ENCODE peak calls at places on chromosome 5, in eight cellular contexts. Q is NT2/D1; M is 8988T; J is stimulated activated CD8-positive, alpha-beta memory T cell treated with anti-CD3 and anti-CD28 coated beads, Interleukin-15, amount 100 ng/mL, for 24 hours; T is NCI-H1417 treated with DMSO at 0.1 percent for 48 hours; L is neuronal stem cell; D is activated naive CD8-positive, alpha-beta T cell treated with anti-CD3 and anti-CD28 coated beads, Interleukin-2, amount 50 U/mL, for 24 hours; K is T follicular helper cell. H is an unnamed sample.
A peak's percentile ranks its signal among the peaks of the same experiment; 100 is the strongest.

GRCh38 chr5:139867109-139867508 is 71.5 kb downstream of the PSD2 start:
- DNase-seq in Q (no peak), M (no peak), J (no peak), T (no peak), L (no peak), D (no peak), K (no peak), H (no peak)

GRCh38 chr5:5421149-5421960 is 1.1 kb upstream of the ICE1 start:
- DNase-seq in Q (no peak), M (no peak), J (no peak), T (no peak), L (peak; percentile 12), D (peak; percentile 19), K (no peak), H (no peak)

GRCh38 chr5:170634236-170634990 is 130.6 kb downstream of the KCNIP1 start:
- DNase-seq in Q (no peak), M (no peak), J (no peak), T (no peak), L (no peak), D (no peak), K (no peak), H (no peak)

GRCh38 chr5:6902094-6902493 is 188.9 kb downstream of the TENT4A start:
- DNase-seq in Q (no peak), M (no peak), J (no peak), T (no peak), L (no peak), D (no peak), K (no peak), H (no peak)

GRCh38 chr5:40437452-40437861 is 242.3 kb upstream of the PTGER4 start:
- DNase-seq in Q (no peak), M (no peak), J (no peak), T (no peak), L (no peak), D (peak; percentile 38), K (no peak), H (no peak)

GRCh38 chr5:72034710-72035109 is 72.6 kb upstream of the MAP1B start:
- DNase-seq in Q (no peak), M (no peak), J (no peak), T (no peak), L (no peak), D (no peak), K (no peak), H (no peak)

GRCh38 chr5:130496215-130496614 is 592.0 kb downstream of the CHSY3 start:
- DNase-seq in Q (no peak), M (no peak), J (no peak), T (no peak), L (no peak), D (no peak), K (no peak), H (no peak)

GRCh38 chr5:73296772-73297171 is 123.8 kb downstream of the TMEM174 start:
- DNase-seq in Q (no peak), M (no peak), J (no peak), T (no peak), L (no peak), D (no peak), K (no peak), H (no peak)

GRCh38 chr5:169216864-169217263 is 84.1 kb downstream of the SLIT3 start:
- DNase-seq in Q (no peak), M (no peak), J (no peak), T (no peak), L (no peak), D (no peak), K (no peak), H (no peak)

GRCh38 chr5:170342153-170342552 is 44.6 kb upstream of the LCP2 start:
- DNase-seq in Q (no peak), M (no peak), J (no peak), T (no peak), L (no peak), D (no peak), K (no peak), H (no peak)

GRCh38 chr5:167587768-167588167 is 703.7 kb upstream of the WWC1 start:
- DNase-seq in Q (peak; percentile 42), M (peak; percentile 10), J (no peak), T (no peak), L (peak; percentile 35), D (no peak), K (no peak), H (peak; percentile 43)

GRCh38 chr5:89267764-89268163 is 384.8 kb upstream of the MEF2C start:
- DNase-seq in Q (no peak), M (no peak), J (no peak), T (no peak), L (no peak), D (no peak), K (no peak), H (no peak)

GRCh38 chr5:168696611-168697010 is 117.4 kb upstream of the PANK3 start:
- DNase-seq in Q (no peak), M (no peak), J (no peak), T (no peak), L (no peak), D (no peak), K (no peak), H (no peak)

GRCh38 chr5:132283423-132284043 is 10.7 kb upstream of the SLC22A4 start:
- DNase-seq in Q (no peak), M (no peak), J (no peak), T (no peak), L (no peak), D (no peak), K (no peak), H (no peak)

GRCh38 chr5:177540438-177540837 is 13.9 kb downstream of the FAM193B start:
- DNase-seq in Q (no peak), M (no peak), J (no peak), T (no peak), L (no peak), D (no peak), K (no peak), H (no peak)

GRCh38 chr5:432928-433791 is 9.8 kb upstream of the EXOC3 start:
- DNase-seq in Q (no peak), M (peak; percentile 31), J (no peak), T (no peak), L (no peak), D (no peak), K (no peak), H (no peak)

GRCh38 chr5:91145233-91145620 is 237.9 kb downstream of the ARRDC3 start:
- DNase-seq in Q (no peak), M (no peak), J (no peak), T (no peak), L (no peak), D (no peak), K (no peak), H (no peak)

GRCh38 chr5:123610665-123611406 is 98.9 kb downstream of the CSNK1G3 start:
- DNase-seq in Q (peak; percentile 27), M (no peak), J (no peak), T (no peak), L (peak; percentile 49), D (peak; percentile 7), K (no peak), H (peak; percentile 16)

GRCh38 chr5:29185558-29185957 is 2007.9 kb upstream of the CDH6 start:
- DNase-seq in Q (no peak), M (no peak), J (no peak), T (no peak), L (no peak), D (no peak), K (no peak), H (no peak)

GRCh38 chr5:116420540-116420939 is 154.1 kb downstream of the SEMA6A start:
- DNase-seq in Q (no peak), M (no peak), J (no peak), T (no peak), L (no peak), D (no peak), K (no peak), H (no peak)

GRCh38 chr5:150217874-150218692 is 28.2 kb downstream of the SLC6A7 start:
- DNase-seq in Q (peak; percentile 66), M (peak; percentile 86), J (peak; percentile 63), T (peak; percentile 30), L (peak; percentile 82), D (peak; percentile 84), K (peak; percentile 64), H (peak; percentile 58)

GRCh38 chr5:32583582-32584232 is 1.6 kb upstream of the SUB1 start:
- DNase-seq in Q (no peak), M (no peak), J (no peak), T (no peak), L (no peak), D (peak; percentile 17), K (peak; percentile 4), H (no peak)

GRCh38 chr5:170755679-170756456 is 27.7 kb upstream of the GABRP start:
- DNase-seq in Q (no peak), M (no peak), J (no peak), T (no peak), L (no peak), D (no peak), K (no peak), H (no peak)

GRCh38 chr5:78627175-78627574 is 21.4 kb downstream of the LHFPL2 start:
- DNase-seq in Q (no peak), M (no peak), J (no peak), T (no peak), L (no peak), D (no peak), K (no peak), H (no peak)

GRCh38 chr5:62762503-62762902 is 183.9 kb downstream of the LRRC70 start:
- DNase-seq in Q (no peak), M (no peak), J (no peak), T (no peak), L (no peak), D (no peak), K (no peak), H (no peak)

GRCh38 chr5:60586307-60586901 is 113.6 kb downstream of the DEPDC1B start:
- DNase-seq in Q (no peak), M (no peak), J (no peak), T (no peak), L (no peak), D (no peak), K (no peak), H (no peak)

GRCh38 chr5:79512692-79513518 is 1.0 kb downstream of the HOMER1 start:
- DNase-seq in Q (no peak), M (no peak), J (no peak), T (no peak), L (peak; percentile 27), D (peak; percentile 13), K (no peak), H (no peak)

GRCh38 chr5:11785771-11786342 is 118.4 kb downstream of the CTNND2 start:
- DNase-seq in Q (no peak), M (no peak), J (no peak), T (no peak), L (no peak), D (no peak), K (no peak), H (no peak)

GRCh38 chr5:83368317-83368716 is 103.2 kb upstream of the VCAN start:
- DNase-seq in Q (no peak), M (no peak), J (no peak), T (no peak), L (no peak), D (no peak), K (no peak), H (no peak)

GRCh38 chr5:11758321-11758720 is 145.9 kb downstream of the CTNND2 start:
- DNase-seq in Q (no peak), M (no peak), J (no peak), T (no peak), L (no peak), D (no peak), K (no peak), H (no peak)

GRCh38 chr5:112475747-112476435 is 56.8 kb upstream of the EPB41L4A start:
- DNase-seq in Q (no peak), M (no peak), J (no peak), T (no peak), L (no peak), D (no peak), K (no peak), H (no peak)

GRCh38 chr5:7755958-7756357 is 95.0 kb downstream of the CFAP90 start:
- DNase-seq in Q (no peak), M (no peak), J (no peak), T (no peak), L (no peak), D (no peak), K (no peak), H (no peak)

H was measured in iPS DF 6.9.